ENCODE peak calls at places on chromosome 21, in ten cellular contexts. One of them, this sample, is unnamed.

GRCh38 chr21:39182016-39182415 is 1.2 kb downstream of the PSMG1 start:
- DNase-seq in HCT116: no peak
- DNase-seq in AG04450: no peak
- DNase-seq in IMR-90: no peak
- DNase-seq in CD8-positive, alpha-beta T cell: no peak
- DNase-seq in breast epithelium: no peak
- DNase-seq in Caco-2: no peak
- DNase-seq in fibroblast of lung: no peak
- DNase-seq in body of pancreas: no peak
- DNase-seq in BJ: no peak
- DNase-seq in this sample: no peak

GRCh38 chr21:25997788-25998611 is 172.6 kb downstream of the APP start:
- DNase-seq in HCT116: peak; percentile 65
- DNase-seq in AG04450: no peak
- DNase-seq in IMR-90: no peak
- DNase-seq in CD8-positive, alpha-beta T cell: no peak
- DNase-seq in breast epithelium: no peak
- DNase-seq in Caco-2: peak; percentile 76
- DNase-seq in fibroblast of lung: no peak
- DNase-seq in body of pancreas: peak; percentile 76
- DNase-seq in BJ: no peak
- DNase-seq in this sample: no peak

GRCh38 chr21:28447453-28447852 is 545.2 kb downstream of the LTN1 start:
- DNase-seq in HCT116: no peak
- DNase-seq in AG04450: no peak
- DNase-seq in IMR-90: peak; percentile 68
- DNase-seq in CD8-positive, alpha-beta T cell: no peak
- DNase-seq in breast epithelium: no peak
- DNase-seq in Caco-2: no peak
- DNase-seq in fibroblast of lung: no peak
- DNase-seq in body of pancreas: no peak
- DNase-seq in BJ: no peak
- DNase-seq in this sample: no peak

GRCh38 chr21:25528511-25528910 is 78.8 kb downstream of the MRPL39 start:
- DNase-seq in HCT116: no peak
- DNase-seq in AG04450: no peak
- DNase-seq in IMR-90: no peak
- DNase-seq in CD8-positive, alpha-beta T cell: no peak
- DNase-seq in breast epithelium: no peak
- DNase-seq in Caco-2: no peak
- DNase-seq in fibroblast of lung: no peak
- DNase-seq in body of pancreas: no peak
- DNase-seq in BJ: no peak
- DNase-seq in this sample: no peak

GRCh38 chr21:26966978-26967913 is at the start of gene ADAMTS5:
- DNase-seq in HCT116: no peak
- DNase-seq in AG04450: no peak
- DNase-seq in IMR-90: peak; percentile 69
- DNase-seq in CD8-positive, alpha-beta T cell: no peak
- DNase-seq in breast epithelium: peak; percentile 53
- DNase-seq in Caco-2: no peak
- DNase-seq in fibroblast of lung: peak; percentile 77
- DNase-seq in body of pancreas: peak; percentile 19
- DNase-seq in BJ: no peak
- DNase-seq in this sample: peak; percentile 69

GRCh38 chr21:27248791-27249190 is 281.9 kb upstream of the ADAMTS5 start:
- DNase-seq in HCT116: no peak
- DNase-seq in AG04450: peak; percentile 3
- DNase-seq in IMR-90: peak; percentile 60
- DNase-seq in CD8-positive, alpha-beta T cell: no peak
- DNase-seq in breast epithelium: no peak
- DNase-seq in Caco-2: no peak
- DNase-seq in fibroblast of lung: peak; percentile 89
- DNase-seq in body of pancreas: no peak
- DNase-seq in BJ: no peak
- DNase-seq in this sample: no peak

GRCh38 chr21:45932922-45933502 is 48.6 kb upstream of the COL6A1 start:
- DNase-seq in HCT116: no peak
- DNase-seq in AG04450: no peak
- DNase-seq in IMR-90: no peak
- DNase-seq in CD8-positive, alpha-beta T cell: no peak
- DNase-seq in breast epithelium: no peak
- DNase-seq in Caco-2: no peak
- DNase-seq in fibroblast of lung: no peak
- DNase-seq in body of pancreas: no peak
- DNase-seq in BJ: no peak
- DNase-seq in this sample: no peak

GRCh38 chr21:38929652-38930051 is 123.9 kb downstream of the ETS2 start:
- DNase-seq in HCT116: no peak
- DNase-seq in AG04450: no peak
- DNase-seq in IMR-90: no peak
- DNase-seq in CD8-positive, alpha-beta T cell: no peak
- DNase-seq in breast epithelium: no peak
- DNase-seq in Caco-2: no peak
- DNase-seq in fibroblast of lung: no peak
- DNase-seq in body of pancreas: no peak
- DNase-seq in BJ: no peak
- DNase-seq in this sample: no peak

GRCh38 chr21:17931080-17931479 is 111.9 kb upstream of the C21orf91 start:
- DNase-seq in HCT116: peak; percentile 24
- DNase-seq in AG04450: no peak
- DNase-seq in IMR-90: no peak
- DNase-seq in CD8-positive, alpha-beta T cell: no peak
- DNase-seq in breast epithelium: no peak
- DNase-seq in Caco-2: peak; percentile 46
- DNase-seq in fibroblast of lung: no peak
- DNase-seq in body of pancreas: no peak
- DNase-seq in BJ: no peak
- DNase-seq in this sample: no peak

DNA sequence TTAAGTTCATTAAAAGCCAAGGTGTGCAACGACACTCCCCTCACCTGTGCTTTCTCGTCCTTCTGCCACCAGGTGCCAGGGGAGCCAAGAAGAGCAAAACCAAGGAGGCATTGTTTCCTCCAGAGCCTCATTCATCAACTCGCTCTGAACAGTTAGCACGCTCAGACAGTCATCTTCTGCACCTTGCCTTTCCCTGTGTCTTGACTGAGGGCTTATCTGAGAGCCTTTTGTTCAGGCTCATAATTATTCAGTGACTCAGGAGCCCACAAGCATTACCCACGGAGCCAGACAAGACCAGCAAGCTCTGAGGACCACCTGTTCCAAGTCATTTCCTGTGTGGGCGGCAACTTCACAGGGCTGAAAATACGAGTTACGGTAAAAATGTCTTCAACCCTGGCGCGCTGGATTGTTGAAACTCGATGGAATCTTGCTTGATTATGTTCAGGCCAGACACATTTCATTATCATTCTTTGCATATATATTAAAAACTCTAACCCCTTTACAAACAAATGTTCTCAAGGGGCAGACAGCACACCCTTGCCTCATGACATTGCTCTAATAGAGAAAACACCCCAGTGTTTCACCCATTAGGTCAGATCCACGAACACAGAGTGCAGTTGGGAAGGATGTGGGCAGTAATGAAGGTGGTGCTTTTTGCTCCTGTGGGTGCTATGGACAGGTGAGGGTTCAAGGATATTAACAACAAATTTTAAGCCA is 89.7 kb upstream of the RUNX1 start:
- DNase-seq in HCT116: peak; percentile 93
- DNase-seq in AG04450: peak; percentile 61
- DNase-seq in IMR-90: peak; percentile 95
- DNase-seq in CD8-positive, alpha-beta T cell: peak; percentile 55
- DNase-seq in breast epithelium: no peak
- DNase-seq in Caco-2: peak; percentile 12
- DNase-seq in fibroblast of lung: peak; percentile 31
- DNase-seq in body of pancreas: no peak
- DNase-seq in BJ: no peak
- DNase-seq in this sample: peak; percentile 94
- TF ChIP-seq CTCF in HCT116: no peak
- TF ChIP-seq CTCF in AG04450: no peak
- TF ChIP-seq CTCF in IMR-90: no peak
- TF ChIP-seq CTCF in CD8-positive, alpha-beta T cell: no peak
- TF ChIP-seq CTCF in breast epithelium: no peak
- TF ChIP-seq CTCF in Caco-2: no peak
- TF ChIP-seq CTCF in fibroblast of lung: no peak
- TF ChIP-seq CTCF in body of pancreas: no peak
- TF ChIP-seq CTCF in BJ: no peak
- TF ChIP-seq CTCF in this sample: peak; percentile 26

GRCh38 chr21:41769933-41770332 is 3.1 kb upstream of the RIPK4 start:
- DNase-seq in HCT116: no peak
- DNase-seq in AG04450: no peak
- DNase-seq in IMR-90: no peak
- DNase-seq in CD8-positive, alpha-beta T cell: no peak
- DNase-seq in breast epithelium: peak; percentile 2
- DNase-seq in Caco-2: no peak
- DNase-seq in fibroblast of lung: no peak
- DNase-seq in body of pancreas: no peak
- DNase-seq in BJ: no peak
- DNase-seq in this sample: no peak

GRCh38 chr21:41769521-41769920 is 2.7 kb upstream of the RIPK4 start:
- DNase-seq in HCT116: no peak
- DNase-seq in AG04450: no peak
- DNase-seq in IMR-90: no peak
- DNase-seq in CD8-positive, alpha-beta T cell: no peak
- DNase-seq in breast epithelium: peak; percentile 38
- DNase-seq in Caco-2: no peak
- DNase-seq in fibroblast of lung: no peak
- DNase-seq in body of pancreas: no peak
- DNase-seq in BJ: no peak
- DNase-seq in this sample: no peak

GRCh38 chr21:41769106-41769505 is 2.3 kb upstream of the RIPK4 start:
- DNase-seq in HCT116: no peak
- DNase-seq in AG04450: no peak
- DNase-seq in IMR-90: no peak
- DNase-seq in CD8-positive, alpha-beta T cell: no peak
- DNase-seq in breast epithelium: peak; percentile 48
- DNase-seq in Caco-2: no peak
- DNase-seq in fibroblast of lung: no peak
- DNase-seq in body of pancreas: no peak
- DNase-seq in BJ: no peak
- DNase-seq in this sample: no peak

GRCh38 chr21:41767606-41768370 is 936 bp upstream of the RIPK4 start:
- DNase-seq in HCT116: no peak
- DNase-seq in AG04450: no peak
- DNase-seq in IMR-90: peak; percentile 17
- DNase-seq in CD8-positive, alpha-beta T cell: no peak
- DNase-seq in breast epithelium: no peak
- DNase-seq in Caco-2: no peak
- DNase-seq in fibroblast of lung: no peak
- DNase-seq in body of pancreas: no peak
- DNase-seq in BJ: no peak
- DNase-seq in this sample: peak; percentile 75

GRCh38 chr21:41768371-41769042 is 1.7 kb upstream of the RIPK4 start:
- DNase-seq in HCT116: peak; percentile 32
- DNase-seq in AG04450: peak; percentile 27
- DNase-seq in IMR-90: peak; percentile 85
- DNase-seq in CD8-positive, alpha-beta T cell: peak; percentile 19
- DNase-seq in breast epithelium: peak; percentile 51
- DNase-seq in Caco-2: peak; percentile 91
- DNase-seq in fibroblast of lung: peak; percentile 43
- DNase-seq in body of pancreas: peak; percentile 88
- DNase-seq in BJ: peak; percentile 78
- DNase-seq in this sample: peak; percentile 64
- H3K27me3 ChIP-seq in HCT116: peaks cover 37% of the 10 kb centered on the region
- H3K27me3 ChIP-seq in AG04450: peaks cover 94% of the 10 kb centered on the region
- H3K27me3 ChIP-seq in IMR-90: peaks cover 91% of the 10 kb centered on the region
- H3K27me3 ChIP-seq in CD8-positive, alpha-beta T cell: peaks cover 5% of the 10 kb centered on the region
- H3K27me3 ChIP-seq in breast epithelium: peaks cover 29% of the 10 kb centered on the region
- H3K27me3 ChIP-seq in Caco-2: no peaks in the 10 kb centered on the region
- H3K27me3 ChIP-seq in fibroblast of lung: peaks cover 67% of the 10 kb centered on the region
- H3K27me3 ChIP-seq in body of pancreas: no peaks in the 10 kb centered on the region
- H3K27me3 ChIP-seq in BJ: peaks cover 13% of the 10 kb centered on the region
- H3K27me3 ChIP-seq in this sample: no peaks in the 10 kb centered on the region

GRCh38 chr21:42343556-42343955 is 7.2 kb downstream of the TFF2 start:
- DNase-seq in HCT116: no peak
- DNase-seq in AG04450: no peak
- DNase-seq in IMR-90: no peak
- DNase-seq in CD8-positive, alpha-beta T cell: no peak
- DNase-seq in breast epithelium: no peak
- DNase-seq in Caco-2: no peak
- DNase-seq in fibroblast of lung: no peak
- DNase-seq in body of pancreas: no peak
- DNase-seq in BJ: no peak
- DNase-seq in this sample: no peak
- H3K4me3 ChIP-seq in HCT116: no peak overlapping the region
- H3K4me3 ChIP-seq in AG04450: no peak overlapping the region
- H3K4me3 ChIP-seq in IMR-90: no peak overlapping the region
- H3K4me3 ChIP-seq in CD8-positive, alpha-beta T cell: no peak overlapping the region
- H3K4me3 ChIP-seq in breast epithelium: no peak overlapping the region
- H3K4me3 ChIP-seq in Caco-2: no peak overlapping the region
- H3K4me3 ChIP-seq in fibroblast of lung: no peak overlapping the region
- H3K4me3 ChIP-seq in body of pancreas: no peak overlapping the region
- H3K4me3 ChIP-seq in BJ: no peak overlapping the region
- H3K4me3 ChIP-seq in this sample: no peak overlapping the region

GRCh38 chr21:32578107-32578691 is 7.1 kb downstream of the TCP10L start:
- DNase-seq in HCT116: peak; percentile 18
- DNase-seq in AG04450: no peak
- DNase-seq in IMR-90: peak; percentile 9
- DNase-seq in CD8-positive, alpha-beta T cell: peak; percentile 14
- DNase-seq in breast epithelium: no peak
- DNase-seq in Caco-2: no peak
- DNase-seq in fibroblast of lung: no peak
- DNase-seq in body of pancreas: no peak
- DNase-seq in BJ: no peak
- DNase-seq in this sample: no peak
- TF ChIP-seq CTCF in HCT116: peak; percentile 69
- TF ChIP-seq CTCF in AG04450: peak; percentile 47
- TF ChIP-seq CTCF in IMR-90: peak; percentile 30
- TF ChIP-seq CTCF in CD8-positive, alpha-beta T cell: no peak
- TF ChIP-seq CTCF in breast epithelium: no peak
- TF ChIP-seq CTCF in Caco-2: peak; percentile 9
- TF ChIP-seq CTCF in fibroblast of lung: no peak
- TF ChIP-seq CTCF in body of pancreas: peak; percentile 15
- TF ChIP-seq CTCF in BJ: peak; percentile 44
- TF ChIP-seq CTCF in this sample: peak; percentile 38

GRCh38 chr21:44709426-44710293 is 1.7 kb downstream of the TSPEAR start:
- DNase-seq in HCT116: no peak
- DNase-seq in AG04450: no peak
- DNase-seq in IMR-90: peak; percentile 0
- DNase-seq in CD8-positive, alpha-beta T cell: peak; percentile 39
- DNase-seq in breast epithelium: peak; percentile 50
- DNase-seq in Caco-2: no peak
- DNase-seq in fibroblast of lung: no peak
- DNase-seq in body of pancreas: no peak
- DNase-seq in BJ: no peak
- DNase-seq in this sample: no peak
- H3K27me3 ChIP-seq in HCT116: peaks cover 25% of the 10 kb centered on the region
- H3K27me3 ChIP-seq in AG04450: peaks cover 81% of the 10 kb centered on the region
- H3K27me3 ChIP-seq in IMR-90: peaks cover 79% of the 10 kb centered on the region
- H3K27me3 ChIP-seq in CD8-positive, alpha-beta T cell: peaks cover 47% of the 10 kb centered on the region
- H3K27me3 ChIP-seq in breast epithelium: peaks cover 90% of the 10 kb centered on the region
- H3K27me3 ChIP-seq in Caco-2: no peaks in the 10 kb centered on the region
- H3K27me3 ChIP-seq in fibroblast of lung: peaks cover 62% of the 10 kb centered on the region
- H3K27me3 ChIP-seq in body of pancreas: no peaks in the 10 kb centered on the region
- H3K27me3 ChIP-seq in BJ: peaks cover 59% of the 10 kb centered on the region
- H3K27me3 ChIP-seq in this sample: peaks cover 78% of the 10 kb centered on the region